ENCODE peak calls at places on chromosomes 11 and 22, in ten cellular contexts. U, G, S, J, L, M, Z, A, H and P are unnamed samples.

GRCh38 chr22:33652596-33652995 is 267.7 kb downstream of the LARGE1 start:
- DNase-seq in L (peak; percentile 5), J (no peak), U (no peak), Z (no peak), M (no peak), H (peak; percentile 60), S (no peak), A (no peak), G (no peak), P (no peak)

GRCh38 chr22:33577862-33578411 is 342.3 kb downstream of the LARGE1 start:
- DNase-seq in U (no peak), J (no peak), Z (no peak), A (no peak), G (no peak), L (no peak), S (no peak), H (no peak), M (no peak), P (no peak)

GRCh38 chr11:5674391-5674790 is 10.5 kb downstream of the TRIM5 start:
- DNase-seq in Z (no peak), L (no peak), G (no peak), S (no peak), H (no peak), J (no peak), U (no peak), A (no peak), M (no peak), P (no peak)

GRCh38 chr11:121246021-121246768 is 46.4 kb upstream of the SC5D start:
- DNase-seq in A (no peak), U (no peak), S (no peak), J (peak; percentile 38), H (no peak), G (no peak), Z (no peak), M (no peak), L (no peak), P (no peak)

GRCh38 chr22:46537221-46537945 is at the start of gene CELSR1:
- DNase-seq in Z (no peak), J (no peak), G (no peak), M (peak; percentile 28), S (peak; percentile 22), U (no peak), L (no peak), H (no peak), A (peak; percentile 92), P (no peak)

GRCh38 chr22:38317237-38317994 is at the start of gene CSNK1E:
- DNase-seq in J (peak; percentile 86), A (peak; percentile 92), L (no peak), G (peak; percentile 83), H (peak; percentile 86), Z (peak; percentile 67), S (no peak), M (peak; percentile 59), U (no peak), P (peak; percentile 58)

GRCh38 chr11:129375731-129376657 is at the start of gene BARX2:
- DNase-seq in M (peak; percentile 83), U (peak; percentile 11), J (no peak), S (peak; percentile 66), A (peak; percentile 80), H (peak; percentile 57), L (peak; percentile 16), Z (peak; percentile 60), G (no peak), P (peak; percentile 40)

GRCh38 chr22:46010177-46010867 is 33.4 kb upstream of the WNT7B start:
- DNase-seq in Z (no peak), J (no peak), A (peak; percentile 89), U (no peak), G (no peak), L (peak; percentile 61), M (no peak), H (peak; percentile 53), S (peak; percentile 52), P (peak; percentile 75)

GRCh38 chr11:40797981-40798380 is 661.5 kb downstream of the LRRC4C start:
- DNase-seq in S (no peak), L (peak; percentile 69), Z (no peak), A (no peak), G (no peak), U (no peak), H (no peak), J (no peak), M (peak; percentile 14), P (no peak)

GRCh38 chr11:130830563-130830950 is 85.7 kb downstream of the SNX19 start:
- DNase-seq in Z (no peak), M (no peak), U (no peak), H (no peak), S (no peak), J (no peak), G (no peak), A (no peak), L (no peak), P (no peak)

GRCh38 chr11:128246364-128247234 is 340.8 kb downstream of the ETS1 start:
- DNase-seq in Z (peak; percentile 18), U (no peak), L (no peak), G (no peak), J (no peak), A (no peak), H (no peak), M (peak; percentile 53), S (peak; percentile 38), P (peak; percentile 87)

GRCh38 chr11:117826360-117826635 is 1.8 kb upstream of the FXYD2 start:
- DNase-seq in Z (no peak), A (peak; percentile 32), U (no peak), G (no peak), H (no peak), L (no peak), M (no peak), J (no peak), S (no peak), P (no peak)

GRCh38 chr11:117823941-117824420 is 563 bp downstream of the FXYD2 start:
- DNase-seq in A (peak; percentile 88), M (peak; percentile 28), J (no peak), U (no peak), Z (no peak), H (peak; percentile 81), G (peak; percentile 85), L (no peak), S (peak; percentile 88), P (no peak)

GRCh38 chr11:117826832-117827231 is 2.3 kb upstream of the FXYD2 start:
- DNase-seq in L (no peak), M (no peak), H (no peak), J (no peak), S (no peak), U (no peak), A (peak; percentile 77), Z (no peak), G (no peak), P (no peak)

GRCh38 chr11:117824571-117825537 is at the start of gene FXYD2:
- DNase-seq in L (no peak), J (no peak), M (no peak), A (peak; percentile 92), S (peak; percentile 81), Z (no peak), U (no peak), G (peak; percentile 62), H (peak; percentile 75), P (no peak)

GRCh38 chr11:117825538-117826359 is 1.2 kb upstream of the FXYD2 start:
- DNase-seq in G (no peak), S (no peak), H (peak; percentile 45), M (no peak), Z (no peak), A (peak; percentile 64), U (no peak), L (no peak), J (no peak), P (no peak)
- TF ChIP-seq CTCF in G (no peak), S (no peak), H (no peak), M (no peak), Z (no peak), A (no peak), U (no peak), L (no peak), J (no peak), P (no peak)

GRCh38 chr11:125351045-125351867 is 144.8 kb downstream of the FEZ1 start:
- DNase-seq in A (no peak), Z (no peak), S (no peak), U (no peak), L (no peak), M (no peak), H (no peak), J (peak; percentile 21), G (no peak), P (no peak)
- H3K4me3 ChIP-seq in A (no peak overlapping the region), Z (no peak overlapping the region), S (no peak overlapping the region), U (no peak overlapping the region), L (no peak overlapping the region), M (no peak overlapping the region), H (no peak overlapping the region), J (no peak overlapping the region), G (no peak overlapping the region), P (no peak overlapping the region)

GRCh38 chr11:27506200-27507182 is at the start of gene LIN7C:
- DNase-seq in S (peak; percentile 96), J (peak; percentile 96), L (peak; percentile 80), A (peak; percentile 98), G (peak; percentile 98), M (peak; percentile 96), Z (peak; percentile 97), H (peak; percentile 99), U (peak; percentile 84), P (peak; percentile 93)
- TF ChIP-seq CTCF in S (no peak), J (peak; percentile 13), L (no peak), A (peak; percentile 8), G (peak; percentile 31), M (peak; percentile 24), Z (no peak), H (no peak), U (no peak), P (no peak)

GRCh38 chr22:50280022-50280707 is 10.0 kb upstream of the MAPK11 start:
- DNase-seq in U (no peak), G (no peak), S (no peak), J (no peak), A (no peak), L (no peak), Z (no peak), M (no peak), H (no peak), P (no peak)

GRCh38 chr22:50276143-50276542 is 6.0 kb upstream of the MAPK11 start:
- DNase-seq in L (no peak), M (peak; percentile 76), G (no peak), H (peak; percentile 79), S (peak; percentile 67), U (no peak), A (peak; percentile 91), J (no peak), Z (no peak), P (peak; percentile 75)

GRCh38 chr22:50278956-50279619 is 8.9 kb upstream of the MAPK11 start:
- DNase-seq in A (no peak), L (no peak), H (no peak), G (no peak), U (no peak), Z (no peak), M (no peak), S (no peak), J (no peak), P (no peak)

GRCh38 chr22:50277761-50278160 is 7.6 kb upstream of the MAPK11 start:
- DNase-seq in A (no peak), H (no peak), Z (no peak), G (no peak), U (no peak), L (no peak), M (no peak), J (no peak), S (no peak), P (no peak)

DNA sequence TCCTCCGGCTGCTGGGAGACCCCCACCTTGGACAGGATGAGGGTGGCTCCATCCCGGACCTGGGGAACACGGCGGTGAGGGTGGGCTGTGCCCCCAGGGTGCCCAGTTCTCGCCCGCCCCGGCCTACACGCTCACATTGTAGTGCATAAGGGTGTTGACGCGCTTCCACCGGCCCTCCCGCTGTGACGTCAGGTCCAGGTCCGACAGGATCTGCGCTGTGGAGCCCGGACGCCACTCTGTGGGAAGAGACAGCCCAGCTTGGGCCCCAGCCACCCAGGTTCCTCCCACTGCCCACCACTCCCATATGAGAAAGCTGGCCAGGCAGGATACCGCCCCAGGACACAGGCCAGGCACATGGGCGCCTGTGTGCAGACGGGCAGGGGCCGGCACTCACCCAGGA is 8.3 kb upstream of the MAPK11 start:
- DNase-seq in U (no peak), G (no peak), M (no peak), A (no peak), J (no peak), Z (no peak), L (no peak), S (no peak), H (no peak), P (no peak)
- H3K4me3 ChIP-seq in U (no peak overlapping the region), G (no peak overlapping the region), M (no peak overlapping the region), A (no peak overlapping the region), J (no peak overlapping the region), Z (no peak overlapping the region), L (no peak overlapping the region), S (no peak overlapping the region), H (no peak overlapping the region), P (no peak overlapping the region)